ENCODE peak calls at places on chromosomes 7 and 10, in four cellular contexts. P is IMR-90, Z is H9, R is neuronal stem cell. C is an unnamed sample.

GRCh38 chr10:50367732-50368131 is 116.4 kb upstream of the ASAH2 start:
- DNase-seq in P (peak), Z (peak), R (no peak), C (no peak)

GRCh38 chr7:70477051-70478010 is 654.6 kb upstream of the GALNT17 start:
- DNase-seq in P (no peak), Z (no peak), R (no peak), C (no peak)

GRCh38 chr7:130909161-130909836 is 175.3 kb upstream of the KLF14 start:
- DNase-seq in P (no peak), Z (no peak), R (no peak), C (no peak)

GRCh38 chr10:14211617-14212016 is 119.1 kb downstream of the FRMD4A start:
- DNase-seq in P (no peak), Z (no peak), R (no peak), C (no peak)

GRCh38 chr7:130894146-130895005 is 160.4 kb upstream of the KLF14 start:
- DNase-seq in P (peak), Z (no peak), R (no peak), C (no peak)

GRCh38 chr10:33143160-33143728 is 185.2 kb upstream of the ITGB1 start:
- DNase-seq in P (peak), Z (no peak), R (no peak), C (no peak)

GRCh38 chr7:34949356-34949755 is 87.9 kb downstream of the DPY19L1 start:
- DNase-seq in P (peak), Z (no peak), R (no peak), C (no peak)

GRCh38 chr7:75040512-75040911 is 33.1 kb downstream of the RCC1L start:
- DNase-seq in P (no peak), Z (no peak), R (no peak), C (no peak)

GRCh38 chr10:24873281-24873683 is 79.1 kb downstream of the PRTFDC1 start:
- DNase-seq in P (peak), Z (no peak), R (no peak), C (no peak)

GRCh38 chr7:120993011-120993574 is 4.6 kb downstream of the CPED1 start:
- DNase-seq in P (peak), Z (no peak), R (no peak), C (no peak)

GRCh38 chr7:101935521-101936141 is 118.2 kb downstream of the CUX1 start:
- DNase-seq in P (no peak), Z (no peak), R (no peak), C (peak)

GRCh38 chr10:124416733-124417132 is 2.0 kb downstream of the OAT start:
- DNase-seq in P (peak), Z (no peak), R (no peak), C (no peak)

GRCh38 chr7:96495751-96496216 is 173.9 kb upstream of the SLC25A13 start:
- DNase-seq in P (no peak), Z (no peak), R (no peak), C (no peak)

GRCh38 chr7:106050002-106050742 is 61.9 kb downstream of the SYPL1 start:
- DNase-seq in P (peak), Z (peak), R (no peak), C (no peak)

GRCh38 chr7:142478479-142479220 is 220.8 kb upstream of the PRSS58 start:
- DNase-seq in P (peak), Z (no peak), R (no peak), C (no peak)

GRCh38 chr7:113629244-113629643 is 289.6 kb downstream of the PPP1R3A start:
- DNase-seq in P (peak), Z (no peak), R (no peak), C (no peak)

GRCh38 chr7:43164757-43165156 is 52.3 kb downstream of the HECW1 start:
- DNase-seq in P (peak), Z (no peak), R (no peak), C (no peak)

GRCh38 chr7:44793919-44794715 is 2.4 kb upstream of the PPIA start:
- DNase-seq in P (peak), Z (no peak), R (no peak), C (no peak)

GRCh38 chr7:83739527-83739926 is 90.6 kb upstream of the SEMA3E start:
- DNase-seq in P (no peak), Z (no peak), R (no peak), C (no peak)

GRCh38 chr7:53101026-53101425 is 65.6 kb downstream of the POM121L12 start:
- DNase-seq in P (no peak), Z (no peak), R (no peak), C (no peak)

GRCh38 chr10:7130191-7130911 is 280.5 kb downstream of the SFMBT2 start:
- DNase-seq in P (no peak), Z (no peak), R (no peak), C (no peak)

GRCh38 chr7:71424166-71424803 is 292.3 kb downstream of the GALNT17 start:
- DNase-seq in P (no peak), Z (no peak), R (no peak), C (no peak)

GRCh38 chr7:130063036-130063435 is 7.3 kb upstream of the KLHDC10 start:
- DNase-seq in P (peak), Z (peak), R (peak), C (peak)

GRCh38 chr10:91796332-91797076 is 1.7 kb upstream of the TNKS2 start:
- DNase-seq in P (no peak), Z (peak), R (no peak), C (peak)

GRCh38 chr7:157618091-157618726 is 281.4 kb downstream of the DNAJB6 start:
- DNase-seq in P (no peak), Z (no peak), R (no peak), C (no peak)

GRCh38 chr10:71740069-71740468 is 20.5 kb upstream of the C10orf105 start:
- DNase-seq in P (peak), Z (no peak), R (no peak), C (no peak)

GRCh38 chr7:137501561-137501960 is 158.0 kb upstream of the PTN start:
- DNase-seq in P (no peak), Z (no peak), R (no peak), C (no peak)

GRCh38 chr10:46031648-46032532 is 1.5 kb upstream of the NCOA4 start:
- DNase-seq in P (no peak), Z (no peak), R (no peak), C (no peak)

GRCh38 chr7:20539201-20539600 is 76.3 kb upstream of the ABCB5 start:
- DNase-seq in P (no peak), Z (no peak), R (no peak), C (no peak)

GRCh38 chr7:29620531-29620930 is 56.9 kb downstream of the PRR15 start:
- DNase-seq in P (no peak), Z (no peak), R (no peak), C (no peak)

GRCh38 chr7:155591055-155591750 is 44.8 kb upstream of the CNPY1 start:
- DNase-seq in P (no peak), Z (no peak), R (no peak), C (no peak)

GRCh38 chr10:7186387-7187032 is 224.3 kb downstream of the SFMBT2 start:
- DNase-seq in P (no peak), Z (no peak), R (no peak), C (no peak)

GRCh38 chr10:55062349-55062748 is 261.3 kb upstream of the PCDH15 start:
- DNase-seq in P (no peak), Z (no peak), R (no peak), C (no peak)

GRCh38 chr10:97434055-97434454 is 8.1 kb downstream of the PGAM1 start:
- DNase-seq in P (no peak), Z (no peak), R (no peak), C (no peak)

GRCh38 chr7:55109384-55110167 is 90.8 kb downstream of the EGFR start:
- DNase-seq in P (peak), Z (no peak), R (no peak), C (no peak)

DNA sequence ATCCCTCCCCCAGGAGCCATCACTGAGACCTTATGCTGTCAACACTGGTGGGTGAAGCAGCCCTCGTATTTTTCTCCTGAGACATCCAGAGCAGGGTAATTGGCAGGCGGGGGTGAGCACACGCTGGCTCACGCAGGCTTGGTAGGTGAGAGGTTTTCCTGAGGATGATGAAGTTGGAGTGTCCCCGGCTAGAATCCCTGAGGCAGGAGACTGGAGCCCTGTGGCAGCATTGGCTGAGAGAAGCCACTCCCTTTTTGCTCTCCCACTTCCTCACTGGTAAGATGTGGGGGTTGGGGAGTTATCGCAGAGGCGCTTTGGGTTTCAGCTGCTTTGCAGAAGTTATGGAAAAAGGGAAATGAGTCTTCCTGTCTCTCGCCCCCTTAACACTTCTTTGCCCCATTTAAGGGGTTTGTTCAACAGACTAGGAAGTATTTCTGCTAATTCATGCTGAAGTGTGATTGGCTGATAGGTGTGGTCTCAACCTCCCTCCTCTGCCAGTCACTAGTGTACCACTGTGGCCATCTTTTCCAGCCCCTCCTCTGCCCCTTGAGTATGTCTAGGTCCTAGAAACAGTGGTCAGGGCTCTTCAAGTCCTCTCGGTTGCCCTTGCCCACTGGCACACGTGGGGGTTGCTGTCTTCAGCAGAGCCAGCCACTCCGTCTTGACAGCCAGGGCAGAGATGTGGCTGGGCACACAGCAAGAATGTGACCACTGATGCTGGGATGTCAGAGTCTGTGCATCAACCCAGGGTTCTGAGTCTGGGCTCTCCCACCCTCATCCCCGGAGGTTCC is 5.7 kb downstream of the ARPC1B start:
- DNase-seq in P (peak), Z (no peak), R (no peak), C (no peak)
- H4K8ac ChIP-seq in P (peak), Z (no peak), R (no peak), C (no peak)

GRCh38 chr10:30002438-30003266 is 56.7 kb downstream of the JCAD start:
- DNase-seq in P (peak), Z (peak), R (peak), C (peak)

GRCh38 chr10:29994833-29995232 is 64.6 kb downstream of the JCAD start:
- DNase-seq in P (no peak), Z (no peak), R (no peak), C (no peak)

GRCh38 chr10:29996842-29997123 is 62.6 kb downstream of the JCAD start:
- DNase-seq in P (no peak), Z (no peak), R (no peak), C (no peak)

GRCh38 chr10:30000802-30001571 is 58.4 kb downstream of the JCAD start:
- DNase-seq in P (peak), Z (no peak), R (no peak), C (no peak)

DNA sequence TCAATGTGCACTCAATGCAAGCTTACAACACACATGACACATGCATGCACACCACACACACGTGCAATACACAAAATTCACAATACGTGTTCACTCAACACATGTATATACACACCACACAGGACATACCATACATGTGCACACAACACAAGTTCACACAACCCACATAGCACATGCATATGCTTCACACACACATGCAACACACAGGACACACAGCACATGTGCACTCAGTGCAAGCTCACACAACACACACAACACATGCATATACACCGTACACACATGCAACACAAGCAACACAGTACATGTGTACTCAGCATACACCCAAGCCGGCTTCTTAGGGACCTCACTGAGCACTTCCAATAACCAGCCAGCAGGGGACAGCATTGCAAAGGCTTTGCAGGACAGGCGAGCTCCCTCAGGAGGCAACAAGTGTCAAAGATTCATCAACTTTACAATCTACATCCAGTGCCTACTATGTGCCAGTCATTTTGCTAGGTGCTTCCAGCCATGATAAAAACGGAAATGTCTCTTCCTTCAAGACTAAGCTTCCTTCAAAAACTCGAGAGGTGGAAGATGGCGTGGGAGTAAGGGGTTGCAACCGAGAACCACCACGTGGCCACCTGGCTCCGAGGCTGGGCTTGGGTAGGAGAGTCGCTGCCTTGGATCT is 61.1 kb downstream of the JCAD start:
- DNase-seq in P (peak), Z (peak), R (peak), C (peak)
- H4K8ac ChIP-seq in P (no peak), Z (no peak), R (no peak), C (no peak)

GRCh38 chr10:12534824-12535223 is 185.5 kb downstream of the CAMK1D start:
- DNase-seq in P (peak), Z (no peak), R (no peak), C (peak)
- H4K8ac ChIP-seq in P (no peak), Z (no peak), R (no peak), C (peak)

DNA sequence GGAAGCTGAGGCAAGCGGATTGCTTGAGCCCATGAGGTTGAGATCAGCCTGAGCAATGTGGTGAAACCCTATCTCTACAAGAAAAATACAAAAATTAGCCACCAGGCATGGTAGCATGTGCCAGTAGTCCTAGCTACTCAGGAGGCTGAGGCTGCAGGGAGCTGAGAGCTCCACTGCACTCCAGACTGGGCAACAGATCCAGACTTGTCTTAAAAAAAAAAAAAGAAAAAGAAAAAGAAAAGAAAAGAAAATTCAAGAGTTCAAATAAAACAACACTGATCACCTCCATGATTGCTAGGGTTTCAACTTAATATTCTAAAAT is 34.4 kb downstream of the RTKN2 start:
- DNase-seq in P (no peak), Z (no peak), R (no peak), C (no peak)
- H4K8ac ChIP-seq in P (peak), Z (no peak), R (no peak), C (no peak)

GRCh38 chr10:78267070-78267469 is 233.4 kb downstream of the RPS24 start:
- DNase-seq in P (peak), Z (no peak), R (no peak), C (no peak)
- H4K8ac ChIP-seq in P (peak), Z (no peak), R (no peak), C (no peak)

GRCh38 chr7:99579281-99579955 is 18.6 kb upstream of the TMEM225B start:
- DNase-seq in P (no peak), Z (no peak), R (no peak), C (no peak)
- H4K8ac ChIP-seq in P (peak), Z (no peak), R (peak), C (peak)

GRCh38 chr7:1741246-1741645 is 71.2 kb downstream of the ELFN1 start:
- DNase-seq in P (no peak), Z (no peak), R (no peak), C (no peak)

GRCh38 chr7:1744296-1745017 is 74.4 kb downstream of the ELFN1 start:
- DNase-seq in P (no peak), Z (no peak), R (no peak), C (no peak)

GRCh38 chr7:1743481-1744230 is 73.6 kb downstream of the ELFN1 start:
- DNase-seq in P (no peak), Z (no peak), R (no peak), C (no peak)

GRCh38 chr7:1741751-1742554 is 71.9 kb downstream of the ELFN1 start:
- DNase-seq in P (no peak), Z (no peak), R (no peak), C (no peak)

GRCh38 chr7:1742555-1743303 is 72.7 kb downstream of the ELFN1 start:
- DNase-seq in P (peak), Z (no peak), R (no peak), C (no peak)
- H4K8ac ChIP-seq in P (no peak), Z (no peak), R (no peak), C (peak)

GRCh38 chr10:110409488-110409887 is 88.2 kb upstream of the DUSP5 start:
- DNase-seq in P (no peak), Z (no peak), R (no peak), C (no peak)

GRCh38 chr10:110409926-110410325 is 87.8 kb upstream of the DUSP5 start:
- DNase-seq in P (no peak), Z (no peak), R (no peak), C (no peak)

GRCh38 chr10:110411047-110411410 is 86.7 kb upstream of the DUSP5 start:
- DNase-seq in P (peak), Z (no peak), R (no peak), C (no peak)

GRCh38 chr10:110408943-110409342 is 88.8 kb upstream of the DUSP5 start:
- DNase-seq in P (no peak), Z (no peak), R (no peak), C (no peak)

GRCh38 chr10:110410329-110411046 is 87.2 kb upstream of the DUSP5 start:
- DNase-seq in P (peak), Z (no peak), R (no peak), C (no peak)
- H4K8ac ChIP-seq in P (peak), Z (no peak), R (no peak), C (no peak)